ENCODE peak calls at places on chromosomes 3 and 15, in six cellular contexts. One of them, this sample, is unnamed.

GRCh38 chr3:133425898-133426297 is 26.0 kb downstream of the BFSP2 start:
- DNase-seq in K562: no peak
- DNase-seq in choroid plexus epithelial cell: no peak
- DNase-seq in foreskin melanocyte: no peak
- DNase-seq in Calu3: no peak
- DNase-seq in AG08395: no peak
- DNase-seq in this sample: no peak

GRCh38 chr3:106805625-106806024 is 571.6 kb upstream of the CCDC54 start:
- DNase-seq in AG08395: no peak
- DNase-seq in Calu3: no peak
- DNase-seq in K562: no peak
- DNase-seq in foreskin melanocyte: no peak
- DNase-seq in choroid plexus epithelial cell: no peak
- DNase-seq in this sample: no peak

GRCh38 chr15:72315706-72316370 is 4.1 kb downstream of the CELF6 start:
- DNase-seq in Calu3: no peak
- DNase-seq in AG08395: no peak
- DNase-seq in K562: no peak
- DNase-seq in choroid plexus epithelial cell: no peak
- DNase-seq in foreskin melanocyte: peak; percentile 33
- DNase-seq in this sample: no peak

GRCh38 chr3:188533172-188533571 is 379.2 kb downstream of the LPP start:
- DNase-seq in Calu3: no peak
- DNase-seq in K562: no peak
- DNase-seq in choroid plexus epithelial cell: no peak
- DNase-seq in AG08395: no peak
- DNase-seq in foreskin melanocyte: no peak
- DNase-seq in this sample: no peak

GRCh38 chr3:13828501-13828900 is 51.4 kb downstream of the WNT7A start:
- DNase-seq in K562: no peak
- DNase-seq in AG08395: no peak
- DNase-seq in foreskin melanocyte: no peak
- DNase-seq in choroid plexus epithelial cell: no peak
- DNase-seq in Calu3: no peak
- DNase-seq in this sample: no peak

GRCh38 chr15:29225534-29226224 is 43.9 kb downstream of the NSMCE3 start:
- DNase-seq in Calu3: no peak
- DNase-seq in foreskin melanocyte: no peak
- DNase-seq in K562: no peak
- DNase-seq in choroid plexus epithelial cell: no peak
- DNase-seq in AG08395: no peak
- DNase-seq in this sample: no peak

GRCh38 chr3:61830111-61830400 is 268.7 kb downstream of the PTPRG start:
- DNase-seq in foreskin melanocyte: no peak
- DNase-seq in Calu3: no peak
- DNase-seq in AG08395: no peak
- DNase-seq in K562: no peak
- DNase-seq in choroid plexus epithelial cell: no peak
- DNase-seq in this sample: peak; percentile 44

GRCh38 chr3:179957264-179957845 is 79.4 kb downstream of the PEX5L start:
- DNase-seq in AG08395: no peak
- DNase-seq in Calu3: no peak
- DNase-seq in K562: no peak
- DNase-seq in choroid plexus epithelial cell: no peak
- DNase-seq in foreskin melanocyte: no peak
- DNase-seq in this sample: no peak

GRCh38 chr3:171162986-171163723 is 136.6 kb upstream of the SLC2A2 start:
- DNase-seq in K562: peak; percentile 32
- DNase-seq in Calu3: no peak
- DNase-seq in AG08395: no peak
- DNase-seq in choroid plexus epithelial cell: peak; percentile 44
- DNase-seq in foreskin melanocyte: no peak
- DNase-seq in this sample: no peak

GRCh38 chr15:25944386-25944785 is 81.3 kb upstream of the ATP10A start:
- DNase-seq in AG08395: no peak
- DNase-seq in choroid plexus epithelial cell: no peak
- DNase-seq in foreskin melanocyte: no peak
- DNase-seq in K562: no peak
- DNase-seq in Calu3: no peak
- DNase-seq in this sample: no peak

GRCh38 chr15:38670142-38671002 is 105.8 kb upstream of the RASGRP1 start:
- DNase-seq in AG08395: no peak
- DNase-seq in choroid plexus epithelial cell: no peak
- DNase-seq in K562: no peak
- DNase-seq in foreskin melanocyte: no peak
- DNase-seq in Calu3: no peak
- DNase-seq in this sample: no peak

GRCh38 chr3:147654827-147655226 is 245.7 kb downstream of the ZIC1 start:
- DNase-seq in foreskin melanocyte: no peak
- DNase-seq in AG08395: no peak
- DNase-seq in choroid plexus epithelial cell: peak; percentile 36
- DNase-seq in K562: no peak
- DNase-seq in Calu3: no peak
- DNase-seq in this sample: peak; percentile 80

GRCh38 chr3:79012946-79013362 is 754.8 kb downstream of the ROBO1 start:
- DNase-seq in foreskin melanocyte: peak; percentile 95
- DNase-seq in K562: no peak
- DNase-seq in AG08395: no peak
- DNase-seq in choroid plexus epithelial cell: no peak
- DNase-seq in Calu3: no peak
- DNase-seq in this sample: no peak

GRCh38 chr15:34603095-34603494 is 19.6 kb upstream of the GOLGA8B start:
- DNase-seq in K562: no peak
- DNase-seq in Calu3: no peak
- DNase-seq in foreskin melanocyte: no peak
- DNase-seq in AG08395: no peak
- DNase-seq in choroid plexus epithelial cell: peak; percentile 13
- DNase-seq in this sample: no peak

GRCh38 chr15:101121511-101122090 is 130.2 kb downstream of the CHSY1 start:
- DNase-seq in AG08395: peak; percentile 49
- DNase-seq in K562: peak; percentile 47
- DNase-seq in choroid plexus epithelial cell: peak; percentile 76
- DNase-seq in Calu3: peak; percentile 62
- DNase-seq in foreskin melanocyte: no peak
- DNase-seq in this sample: peak; percentile 76

GRCh38 chr3:122679467-122680291 is 960 bp upstream of the PARP14 start:
- DNase-seq in Calu3: peak; percentile 7
- DNase-seq in choroid plexus epithelial cell: peak; percentile 3
- DNase-seq in AG08395: peak; percentile 15
- DNase-seq in foreskin melanocyte: no peak
- DNase-seq in K562: peak; percentile 39
- DNase-seq in this sample: no peak

GRCh38 chr15:39486546-39487081 is 94.3 kb upstream of the THBS1 start:
- DNase-seq in AG08395: no peak
- DNase-seq in Calu3: no peak
- DNase-seq in choroid plexus epithelial cell: no peak
- DNase-seq in K562: no peak
- DNase-seq in foreskin melanocyte: no peak
- DNase-seq in this sample: no peak